ENCODE peak calls at places on chromosomes 4 and X, in nine cellular contexts. D, Y, M, X, S, B, U, R and F are unnamed samples.

GRCh38 chr4:99248714-99249113 is 29.7 kb upstream of the ADH6 start:
- DNase-seq in D (no peak), Y (no peak), M (no peak), X (no peak), S (no peak), B (no peak), U (no peak), R (no peak), F (no peak)

GRCh38 chrX:143437439-143437838 is 79.8 kb downstream of the SPANXN3 start:
- DNase-seq in D (no peak), Y (peak), M (no peak), X (no peak), S (no peak), B (no peak), U (no peak), R (no peak), F (peak)

GRCh38 chr4:98027827-98028226 is 115.4 kb downstream of the STPG2 start:
- DNase-seq in D (no peak), Y (no peak), M (no peak), X (no peak), S (no peak), B (peak), U (no peak), R (no peak), F (peak)

GRCh38 chrX:78708171-78708570 is 39.3 kb upstream of the LPAR4 start:
- DNase-seq in D (peak), Y (peak), M (no peak), X (no peak), S (no peak), B (peak), U (no peak), R (no peak), F (peak)

GRCh38 chr4:77921701-77922100 is 59.1 kb downstream of the MRPL1 start:
- DNase-seq in D (peak), Y (peak), M (peak), X (no peak), S (no peak), B (peak), U (no peak), R (no peak), F (peak)

GRCh38 chr4:159410076-159410777 is 307.3 kb downstream of the RAPGEF2 start:
- DNase-seq in D (no peak), Y (no peak), M (no peak), X (no peak), S (no peak), B (peak), U (no peak), R (no peak), F (peak)

GRCh38 chr4:109947457-109947856 is 34.8 kb downstream of the EGF start:
- DNase-seq in D (no peak), Y (peak), M (no peak), X (no peak), S (no peak), B (peak), U (no peak), R (no peak), F (peak)

GRCh38 chr4:81032174-81032551 is 1.7 kb downstream of the BMP3 start:
- DNase-seq in D (no peak), Y (no peak), M (no peak), X (no peak), S (no peak), B (no peak), U (no peak), R (no peak), F (no peak)

GRCh38 chr4:105894570-105895323 is 524 bp upstream of the NPNT start:
- DNase-seq in D (no peak), Y (no peak), M (peak), X (no peak), S (no peak), B (no peak), U (no peak), R (no peak), F (no peak)

GRCh38 chr4:56907009-56907408 is 691 bp upstream of the REST start:
- DNase-seq in D (no peak), Y (no peak), M (no peak), X (no peak), S (no peak), B (no peak), U (no peak), R (no peak), F (no peak)

GRCh38 chrX:39427492-39428289 is 626.4 kb downstream of the MID1IP1 start:
- DNase-seq in D (no peak), Y (no peak), M (no peak), X (no peak), S (no peak), B (peak), U (no peak), R (no peak), F (peak)

GRCh38 chrX:27619975-27620374 is 29.8 kb downstream of the DCAF8L2 start:
- DNase-seq in D (no peak), Y (no peak), M (peak), X (no peak), S (no peak), B (no peak), U (no peak), R (no peak), F (no peak)

GRCh38 chrX:102514536-102514935 is 2.0 kb downstream of the TMSB15A start:
- DNase-seq in D (no peak), Y (no peak), M (no peak), X (no peak), S (no peak), B (no peak), U (no peak), R (no peak), F (no peak)

GRCh38 chr4:40323866-40324265 is 11.3 kb upstream of the CHRNA9 start:
- DNase-seq in D (no peak), Y (no peak), M (no peak), X (no peak), S (no peak), B (no peak), U (no peak), R (no peak), F (no peak)

GRCh38 chrX:38260231-38260630 is 39.6 kb upstream of the SRPX start:
- DNase-seq in D (no peak), Y (peak), M (peak), X (no peak), S (no peak), B (peak), U (no peak), R (no peak), F (peak)

GRCh38 chr4:164509951-164510350 is 244.0 kb upstream of the SMIM31 start:
- DNase-seq in D (no peak), Y (no peak), M (no peak), X (no peak), S (no peak), B (no peak), U (no peak), R (no peak), F (no peak)